ENCODE peak calls at places on chromosomes 6 and 20, in seven cellular contexts. T is NCI-H1436, J is GOT3, Z is upper lobe of right lung, S is PC-3, R is posterior cingulate gyrus, H is amniotic epithelial cell. P is an unnamed sample.

GRCh38 chr6:137683886-137684285 is 183.2 kb upstream of the TNFAIP3 start:
- DNase-seq in T (no peak), J (no peak), Z (no peak), S (no peak), R (no peak), H (no peak), P (no peak)

GRCh38 chr20:53677447-53678314 is 84.0 kb upstream of the ZNF217 start:
- DNase-seq in T (no peak), J (no peak), Z (peak; percentile 38), S (no peak), R (no peak), H (peak; percentile 76), P (no peak)

GRCh38 chr6:92586236-92586977 is 833.0 kb downstream of the EPHA7 start:
- DNase-seq in T (no peak), J (no peak), Z (no peak), S (no peak), R (no peak), H (no peak), P (no peak)

GRCh38 chr6:157059781-157060180 is 263.5 kb downstream of the TMEM242 start:
- DNase-seq in T (no peak), J (no peak), Z (no peak), S (no peak), R (no peak), H (no peak), P (no peak)

GRCh38 chr6:4355241-4355640 is 219.9 kb upstream of the ECI2 start:
- DNase-seq in T (no peak), J (peak; percentile 33), Z (no peak), S (peak; percentile 76), R (no peak), H (peak; percentile 84), P (peak; percentile 35)

GRCh38 chr6:38638941-38639497 is 710 bp downstream of the BTBD9 start:
- DNase-seq in T (peak; percentile 10), J (peak; percentile 9), Z (peak; percentile 77), S (peak; percentile 37), R (peak; percentile 16), H (peak; percentile 40), P (peak; percentile 59)

GRCh38 chr6:31401403-31401802 is 2.0 kb upstream of the MICA start:
- DNase-seq in T (no peak), J (no peak), Z (no peak), S (peak; percentile 79), R (no peak), H (peak; percentile 86), P (peak; percentile 91)

GRCh38 chr20:46307139-46307998 is 929 bp downstream of the CDH22 start:
- DNase-seq in T (peak; percentile 66), J (no peak), Z (peak; percentile 82), S (peak; percentile 59), R (peak; percentile 25), H (peak; percentile 25), P (peak; percentile 54)

GRCh38 chr6:44537306-44538049 is 150.0 kb downstream of the CDC5L start:
- DNase-seq in T (peak; percentile 84), J (no peak), Z (no peak), S (no peak), R (no peak), H (no peak), P (no peak)

GRCh38 chr20:61531553-61532345 is 279.7 kb downstream of the CDH4 start:
- DNase-seq in T (no peak), J (no peak), Z (no peak), S (peak; percentile 34), R (no peak), H (peak; percentile 64), P (no peak)

GRCh38 chr6:136178749-136179148 is 71.4 kb downstream of the MTFR2 start:
- DNase-seq in T (no peak), J (no peak), Z (no peak), S (no peak), R (no peak), H (no peak), P (no peak)

GRCh38 chr20:59428441-59429205 is 128.2 kb downstream of the EDN3 start:
- DNase-seq in T (no peak), J (no peak), Z (no peak), S (no peak), R (no peak), H (no peak), P (no peak)

GRCh38 chr20:33672426-33673114 is 1.7 kb downstream of the NECAB3 start:
- DNase-seq in T (no peak), J (no peak), Z (no peak), S (no peak), R (no peak), H (no peak), P (no peak)

GRCh38 chr20:47181056-47181862 is 175.2 kb downstream of the ZMYND8 start:
- DNase-seq in T (no peak), J (no peak), Z (no peak), S (peak; percentile 89), R (no peak), H (peak; percentile 90), P (peak; percentile 89)

GRCh38 chr20:63521602-63522001 is 1.0 kb downstream of the PPDPF start:
- DNase-seq in T (no peak), J (no peak), Z (no peak), S (no peak), R (no peak), H (no peak), P (no peak)

GRCh38 chr6:108438918-108439317 is 121.8 kb upstream of the FOXO3 start:
- DNase-seq in T (no peak), J (no peak), Z (no peak), S (no peak), R (no peak), H (no peak), P (no peak)

GRCh38 chr6:104638841-104639290 is 220.9 kb downstream of the HACE1 start:
- DNase-seq in T (no peak), J (no peak), Z (no peak), S (no peak), R (no peak), H (peak; percentile 97), P (no peak)